ENCODE peak calls at places on chromosome 5, in six cellular contexts. Q, J, G, U, X and L are unnamed samples.
A peak's percentile ranks its signal among the peaks of the same experiment; 100 is the strongest.

GRCh38 chr5:43555895-43556606 is 826 bp downstream of the PAIP1 start:
- DNase-seq in Q (peak; percentile 6), J (peak; percentile 81), G (peak; percentile 71), U (no peak), X (peak; percentile 82), L (peak; percentile 78)

GRCh38 chr5:145568581-145568980 is 266.6 kb downstream of the PRELID2 start:
- DNase-seq in Q (no peak), J (no peak), G (no peak), U (no peak), X (no peak), L (no peak)

GRCh38 chr5:90406466-90406865 is 3.1 kb downstream of the CETN3 start:
- DNase-seq in Q (no peak), J (no peak), G (no peak), U (no peak), X (no peak), L (no peak)

GRCh38 chr5:80189201-80189600 is 66.6 kb downstream of the SERINC5 start:
- DNase-seq in Q (no peak), J (no peak), G (no peak), U (no peak), X (no peak), L (no peak)

GRCh38 chr5:156879665-156880285 is 29.7 kb downstream of the PPP1R2B start:
- DNase-seq in Q (no peak), J (no peak), G (no peak), U (peak; percentile 39), X (no peak), L (no peak)

GRCh38 chr5:137837741-137838389 is 29.8 kb upstream of the MYOT start:
- DNase-seq in Q (no peak), J (no peak), G (no peak), U (no peak), X (no peak), L (no peak)

GRCh38 chr5:176844706-176845391 is 34.5 kb downstream of the UNC5A start:
- DNase-seq in Q (no peak), J (peak; percentile 89), G (no peak), U (no peak), X (no peak), L (no peak)

GRCh38 chr5:33524476-33524875 is 83.7 kb downstream of the TARS1 start:
- DNase-seq in Q (no peak), J (no peak), G (no peak), U (no peak), X (no peak), L (no peak)

GRCh38 chr5:140672455-140673186 is 755 bp downstream of the DND1 start:
- DNase-seq in Q (no peak), J (peak; percentile 50), G (no peak), U (no peak), X (peak; percentile 52), L (no peak)

GRCh38 chr5:125611541-125611940 is 811.7 kb upstream of the GRAMD2B start:
- DNase-seq in Q (no peak), J (no peak), G (no peak), U (no peak), X (no peak), L (no peak)

GRCh38 chr5:125607018-125607417 is 816.2 kb upstream of the GRAMD2B start:
- DNase-seq in Q (no peak), J (no peak), G (no peak), U (no peak), X (no peak), L (no peak)

GRCh38 chr5:125609011-125609410 is 814.2 kb upstream of the GRAMD2B start:
- DNase-seq in Q (no peak), J (no peak), G (no peak), U (no peak), X (no peak), L (no peak)

GRCh38 chr5:125612356-125613149 is 810.7 kb upstream of the GRAMD2B start:
- DNase-seq in Q (no peak), J (no peak), G (no peak), U (no peak), X (no peak), L (peak; percentile 19)
- TF ChIP-seq JUND in Q (no peak), J (no peak), G (no peak), U (no peak), X (no peak), L (no peak)

DNA sequence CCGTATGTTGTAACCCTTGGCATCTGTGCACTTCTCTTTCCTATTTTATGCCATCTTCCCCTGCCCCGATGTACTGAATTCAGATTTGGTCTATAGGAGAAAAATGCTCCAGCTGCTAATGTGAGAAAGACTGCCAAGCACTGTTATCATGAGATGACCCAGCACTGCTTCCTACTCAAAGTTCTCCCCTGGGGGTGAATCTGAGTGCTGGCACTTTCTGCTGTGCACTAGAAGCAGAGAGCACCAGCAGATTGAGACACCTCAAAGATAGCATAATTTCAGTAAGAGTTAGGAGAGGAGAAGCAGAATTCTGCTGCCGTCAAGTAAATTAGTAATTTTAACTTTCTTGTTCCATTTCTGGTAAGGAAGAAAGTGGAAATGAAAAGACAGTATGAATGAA is 92.8 kb upstream of the ACOT12 start:
- DNase-seq in Q (no peak), J (peak; percentile 53), G (no peak), U (no peak), X (no peak), L (no peak)
- TF ChIP-seq JUND in Q (no peak), J (no peak), G (no peak), U (no peak), X (no peak), L (no peak)

DNA sequence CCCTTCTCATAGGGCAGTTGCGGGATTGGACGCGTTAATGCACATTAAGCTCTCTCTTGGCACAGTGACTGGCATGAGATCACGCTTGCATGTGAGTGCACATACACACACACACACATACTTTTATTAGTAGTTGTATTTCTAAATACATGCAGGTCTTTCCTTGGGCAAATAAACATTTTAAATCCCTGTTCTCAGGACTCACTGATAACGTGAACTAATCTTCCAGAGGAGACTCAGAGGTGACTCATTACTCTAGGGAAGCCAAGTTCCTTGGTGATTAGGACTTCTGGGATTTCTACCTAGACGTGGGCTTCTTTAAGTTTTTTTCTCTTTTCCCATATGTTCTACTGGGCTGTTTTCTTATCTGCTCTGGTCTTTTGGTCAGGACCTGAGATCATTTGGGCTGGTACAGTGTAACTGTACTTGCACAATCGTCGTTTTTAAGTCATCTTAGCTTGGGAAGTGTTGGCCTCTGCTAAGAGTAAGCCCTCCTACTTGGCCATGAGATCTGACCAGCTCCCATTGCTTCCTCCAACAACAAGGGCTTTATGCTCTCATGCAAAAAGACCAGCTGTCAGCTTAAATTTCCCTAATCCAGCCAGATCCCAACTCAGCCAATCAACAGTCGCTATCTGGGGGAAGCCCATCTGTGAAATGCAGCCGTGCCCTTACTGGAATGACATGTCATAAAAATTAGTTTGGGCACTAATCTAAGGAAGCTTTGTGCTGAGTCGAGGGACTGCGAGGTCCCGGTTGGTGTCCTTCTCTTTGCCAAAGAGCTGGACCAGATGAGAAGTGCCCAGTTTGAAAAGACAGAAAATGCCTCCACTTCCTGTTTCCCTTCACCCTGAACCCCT is 176.4 kb upstream of the ANKRD55 start:
- DNase-seq in Q (no peak), J (no peak), G (no peak), U (no peak), X (no peak), L (no peak)
- TF ChIP-seq JUND in Q (no peak), J (peak; percentile 27), G (peak; percentile 82), U (no peak), X (no peak), L (no peak)

GRCh38 chr5:132867046-132867451 is 607 bp downstream of the UQCRQ start:
- DNase-seq in Q (no peak), J (no peak), G (no peak), U (no peak), X (no peak), L (no peak)
- TF ChIP-seq JUND in Q (no peak), J (no peak), G (no peak), U (no peak), X (no peak), L (no peak)

GRCh38 chr5:67770431-67771025 is 445.0 kb upstream of the PIK3R1 start:
- DNase-seq in Q (no peak), J (no peak), G (no peak), U (peak; percentile 5), X (no peak), L (no peak)
- TF ChIP-seq JUND in Q (no peak), J (no peak), G (peak; percentile 59), U (no peak), X (no peak), L (no peak)

GRCh38 chr5:85109616-85110015 is 724.9 kb upstream of the EDIL3 start:
- DNase-seq in Q (no peak), J (no peak), G (no peak), U (no peak), X (no peak), L (no peak)
- TF ChIP-seq JUND in Q (no peak), J (no peak), G (no peak), U (no peak), X (no peak), L (no peak)

GRCh38 chr5:149273950-149274349 is 2.3 kb downstream of the AFAP1L1 start:
- DNase-seq in Q (no peak), J (no peak), G (no peak), U (no peak), X (no peak), L (no peak)

GRCh38 chr5:149273237-149273636 is 1.6 kb downstream of the AFAP1L1 start:
- DNase-seq in Q (no peak), J (no peak), G (no peak), U (no peak), X (no peak), L (no peak)

GRCh38 chr5:149268928-149269557 is 2.6 kb upstream of the AFAP1L1 start:
- DNase-seq in Q (peak; percentile 55), J (peak; percentile 73), G (peak; percentile 76), U (no peak), X (no peak), L (peak; percentile 79)

GRCh38 chr5:149271195-149271716 is 403 bp upstream of the AFAP1L1 start:
- DNase-seq in Q (no peak), J (no peak), G (no peak), U (no peak), X (peak; percentile 82), L (no peak)

DNA sequence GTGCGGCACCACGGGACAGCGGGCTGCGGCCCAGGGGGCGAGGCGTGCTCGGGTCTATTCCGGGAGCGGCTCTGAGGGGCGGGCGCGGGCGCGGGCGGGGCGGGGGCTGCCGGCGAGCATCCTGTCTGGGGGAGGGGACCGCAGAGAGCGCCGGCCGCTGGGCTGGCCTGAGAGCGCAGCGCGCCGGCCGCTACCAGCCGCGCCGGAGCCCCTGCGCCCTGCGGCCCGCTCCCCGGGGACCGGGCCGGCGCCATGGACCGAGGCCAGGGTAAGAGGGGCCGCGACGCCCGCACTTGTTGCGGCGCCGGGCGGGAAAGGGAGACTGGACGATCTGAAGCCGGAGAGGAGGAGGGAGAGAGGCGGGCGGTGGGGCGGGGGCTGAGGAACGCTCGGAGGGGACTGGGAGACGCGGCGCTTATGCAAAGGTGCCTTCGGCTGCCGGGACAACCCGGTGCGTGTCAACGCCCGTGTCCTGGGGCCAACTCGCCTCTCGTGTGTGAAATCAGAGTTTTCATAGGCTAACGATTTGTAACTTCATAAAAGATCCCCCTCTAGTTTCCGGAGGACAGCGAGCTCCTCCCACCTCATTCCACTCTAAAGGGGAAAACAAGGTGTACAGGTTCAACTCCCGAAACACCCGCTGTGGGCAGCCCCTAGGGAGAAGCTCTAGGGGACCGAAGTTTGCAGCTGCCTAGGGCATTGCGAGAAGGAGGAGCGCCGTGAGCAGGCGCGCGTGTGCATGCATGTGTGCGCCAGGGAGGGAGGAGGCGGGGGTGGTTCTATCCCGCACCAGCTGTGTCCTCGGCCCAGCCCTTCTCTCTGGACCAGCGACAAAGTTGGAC is at the start of gene AFAP1L1:
- DNase-seq in Q (peak; percentile 23), J (peak; percentile 89), G (peak; percentile 20), U (no peak), X (peak; percentile 71), L (peak; percentile 48)
- TF ChIP-seq JUND in Q (no peak), J (no peak), G (no peak), U (no peak), X (no peak), L (no peak)